ENCODE peak calls at places on chromosomes 1 and 21, in five cellular contexts. A is activated naive CD8-positive, alpha-beta T cell treated with anti-CD3 and anti-CD28 coated beads for 36 hours; C is NCI-H446 treated with DMSO at 0.1 percent for 48 hours; E is foreskin fibroblast; P is activated CD4-positive, alpha-beta T cell treated with anti-CD3 and anti-CD28 coated beads, Interleukin-2, amount 50 U/mL, for 4 hours. N is an unnamed sample.

GRCh38 chr1:1080951-1081310 is 6.8 kb upstream of the RNF223 start:
- DNase-seq in A (no peak), P (no peak), C (no peak), E (no peak), N (no peak)

GRCh38 chr1:245026252-245026651 is 128.5 kb upstream of the KIF26B start:
- DNase-seq in C (no peak), P (no peak), E (no peak), A (no peak), N (no peak)

GRCh38 chr1:43542515-43543458 is 12.1 kb downstream of the PTPRF start:
- DNase-seq in C (no peak), E (no peak), A (no peak), P (no peak), N (no peak)

GRCh38 chr21:14740692-14741091 is 194.6 kb upstream of the SAMSN1 start:
- DNase-seq in P (no peak), A (no peak), C (no peak), E (no peak), N (no peak)

GRCh38 chr1:84643183-84643582 is 47.1 kb downstream of the SSX2IP start:
- DNase-seq in E (no peak), P (no peak), A (no peak), C (peak), N (no peak)

GRCh38 chr1:62309906-62310305 is 9.3 kb downstream of the KANK4 start:
- DNase-seq in C (no peak), P (no peak), A (no peak), E (no peak), N (no peak)

GRCh38 chr1:177340601-177341067 is 169.9 kb downstream of the BRINP2 start:
- DNase-seq in A (no peak), E (no peak), C (no peak), P (no peak), N (no peak)

GRCh38 chr1:153567621-153568366 is 2.1 kb upstream of the S100A2 start:
- DNase-seq in A (peak), E (no peak), C (peak), P (peak), N (peak)

GRCh38 chr1:206809504-206810084 is 37.3 kb upstream of the IL10 start:
- DNase-seq in E (peak), A (no peak), C (no peak), P (no peak), N (no peak)

N was measured in DMS153.